ENCODE peak calls at places on chromosomes 4 and X, in nine cellular contexts. E, R, Y, F, I, O, G, Z and J are unnamed samples.

GRCh38 chr4:113682730-113683129 is 78.8 kb downstream of the CAMK2D start:
- DNase-seq in E (peak), R (no peak), Y (peak), F (no peak), I (no peak), O (no peak), G (no peak), Z (no peak), J (no peak)

GRCh38 chrX:53288173-53288572 is 6.8 kb upstream of the IQSEC2 start:
- DNase-seq in E (no peak), R (no peak), Y (no peak), F (peak), I (no peak), O (peak), G (no peak), Z (no peak), J (peak)

GRCh38 chrX:47572773-47573333 is 9.4 kb upstream of the TIMP1 start:
- DNase-seq in E (no peak), R (no peak), Y (no peak), F (no peak), I (no peak), O (no peak), G (no peak), Z (no peak), J (no peak)

GRCh38 chr4:8044699-8045098 is 105.0 kb upstream of the AFAP1 start:
- DNase-seq in E (no peak), R (no peak), Y (no peak), F (no peak), I (no peak), O (peak), G (no peak), Z (no peak), J (no peak)

GRCh38 chrX:78622834-78623233 is 36.3 kb downstream of the RTL3 start:
- DNase-seq in E (no peak), R (no peak), Y (no peak), F (no peak), I (no peak), O (no peak), G (no peak), Z (no peak), J (no peak)

GRCh38 chr4:175456131-175456530 is 355.9 kb downstream of the GPM6A start:
- DNase-seq in E (peak), R (no peak), Y (peak), F (no peak), I (no peak), O (no peak), G (no peak), Z (no peak), J (no peak)

GRCh38 chrX:10112510-10112909 is 44.3 kb upstream of the CLCN4 start:
- DNase-seq in E (no peak), R (no peak), Y (no peak), F (no peak), I (no peak), O (no peak), G (no peak), Z (no peak), J (no peak)

GRCh38 chr4:17688011-17688441 is 73.6 kb downstream of the MED28 start:
- DNase-seq in E (no peak), R (no peak), Y (no peak), F (no peak), I (no peak), O (no peak), G (no peak), Z (no peak), J (no peak)

GRCh38 chr4:176588436-176588835 is 204.3 kb downstream of the VEGFC start:
- DNase-seq in E (no peak), R (no peak), Y (no peak), F (no peak), I (no peak), O (no peak), G (no peak), Z (no peak), J (no peak)

GRCh38 chrX:87732133-87732532 is 214.5 kb downstream of the KLHL4 start:
- DNase-seq in E (no peak), R (no peak), Y (no peak), F (no peak), I (no peak), O (no peak), G (no peak), Z (no peak), J (no peak)

GRCh38 chrX:16807548-16807947 is 21.3 kb downstream of the TXLNG start:
- DNase-seq in E (peak), R (no peak), Y (no peak), F (no peak), I (no peak), O (no peak), G (no peak), Z (no peak), J (no peak)

GRCh38 chrX:45479835-45480422 is 279.3 kb upstream of the DIPK2B start:
- DNase-seq in E (peak), R (no peak), Y (peak), F (peak), I (no peak), O (peak), G (no peak), Z (no peak), J (no peak)

GRCh38 chrX:53704294-53704693 is 17.8 kb upstream of the HUWE1 start:
- DNase-seq in E (no peak), R (no peak), Y (no peak), F (no peak), I (no peak), O (no peak), G (no peak), Z (no peak), J (no peak)

GRCh38 chr4:176967586-176967985 is 174.9 kb upstream of the VEGFC start:
- DNase-seq in E (no peak), R (no peak), Y (no peak), F (no peak), I (no peak), O (no peak), G (no peak), Z (no peak), J (no peak)

GRCh38 chrX:10548681-10549080 is 71.7 kb downstream of the MID1 start:
- DNase-seq in E (peak), R (no peak), Y (no peak), F (no peak), I (no peak), O (no peak), G (no peak), Z (no peak), J (no peak)

GRCh38 chr4:86286729-86287128 is 73.1 kb downstream of the MAPK10 start:
- DNase-seq in E (no peak), R (no peak), Y (peak), F (no peak), I (no peak), O (no peak), G (no peak), Z (no peak), J (no peak)

GRCh38 chr4:41992967-41993857 is 2.9 kb downstream of the SLC30A9 start:
- DNase-seq in E (no peak), R (no peak), Y (no peak), F (no peak), I (no peak), O (no peak), G (no peak), Z (no peak), J (no peak)

GRCh38 chr4:188439641-188440311 is 300.5 kb downstream of the TRIML1 start:
- DNase-seq in E (no peak), R (peak), Y (peak), F (no peak), I (no peak), O (peak), G (no peak), Z (no peak), J (no peak)

GRCh38 chr4:154779362-154779947 is 1.6 kb upstream of the RBM46 start:
- DNase-seq in E (peak), R (no peak), Y (peak), F (no peak), I (no peak), O (peak), G (no peak), Z (no peak), J (no peak)

GRCh38 chrX:50579955-50580354 is 109.3 kb upstream of the DGKK start:
- DNase-seq in E (peak), R (no peak), Y (peak), F (peak), I (no peak), O (peak), G (peak), Z (no peak), J (peak)

GRCh38 chr4:122481766-122482405 is 25.4 kb upstream of the IL2 start:
- DNase-seq in E (peak), R (no peak), Y (no peak), F (no peak), I (no peak), O (peak), G (no peak), Z (no peak), J (no peak)